ENCODE peak calls at places on chromosomes 5 and 9, in six cellular contexts. E is RPMI7951; K is endothelial cell; P is CD8-positive, alpha-beta memory T cell; U is mesothelial cell of epicardium; W is memory B cell. N is an unnamed sample.
A peak's percentile ranks its signal among the peaks of the same experiment; 100 is the strongest.

GRCh38 chr9:1837453-1838084 is 177.6 kb upstream of the SMARCA2 start:
- DNase-seq in E (peak; percentile 15), K (peak; percentile 58), P (no peak), U (no peak), W (no peak), N (peak; percentile 77)

GRCh38 chr9:3746296-3747275 is 220.8 kb upstream of the RFX3 start:
- DNase-seq in E (peak; percentile 91), K (no peak), P (no peak), U (no peak), W (no peak), N (no peak)

GRCh38 chr5:123813251-123813650 is 301.3 kb downstream of the CSNK1G3 start:
- DNase-seq in E (no peak), K (no peak), P (no peak), U (no peak), W (no peak), N (no peak)

GRCh38 chr5:91443028-91443427 is 59.9 kb upstream of the ARRDC3 start:
- DNase-seq in E (peak; percentile 13), K (no peak), P (no peak), U (no peak), W (no peak), N (no peak)

GRCh38 chr9:87655731-87656130 is 70.2 kb upstream of the CTSL start:
- DNase-seq in E (no peak), K (no peak), P (no peak), U (no peak), W (no peak), N (no peak)

GRCh38 chr9:74499770-74500583 is 2.8 kb downstream of the RORB start:
- DNase-seq in E (no peak), K (peak; percentile 14), P (no peak), U (no peak), W (no peak), N (no peak)

GRCh38 chr5:127685662-127686061 is 17.5 kb upstream of the CCDC192 start:
- DNase-seq in E (no peak), K (no peak), P (no peak), U (no peak), W (no peak), N (no peak)

GRCh38 chr5:169162407-169162806 is 138.5 kb downstream of the SLIT3 start:
- DNase-seq in E (peak; percentile 91), K (no peak), P (no peak), U (no peak), W (no peak), N (no peak)

GRCh38 chr5:37631939-37632338 is 207.9 kb downstream of the GDNF start:
- DNase-seq in E (no peak), K (no peak), P (no peak), U (no peak), W (no peak), N (no peak)

GRCh38 chr5:16616536-16617271 is at the start of gene RETREG1:
- DNase-seq in E (peak; percentile 38), K (peak; percentile 48), P (peak; percentile 79), U (peak; percentile 80), W (peak; percentile 72), N (peak; percentile 16)

GRCh38 chr9:76605271-76605670 is 146.3 kb downstream of the GCNT1 start:
- DNase-seq in E (no peak), K (no peak), P (no peak), U (no peak), W (no peak), N (no peak)

GRCh38 chr5:111299067-111299481 is 74.9 kb downstream of the CAMK4 start:
- DNase-seq in E (peak; percentile 57), K (no peak), P (no peak), U (no peak), W (no peak), N (no peak)

N was measured in NT2/D1.